ENCODE peak calls at places on chromosomes 4 and X, in five cellular contexts. A is AG04450, U is GM12865, E is stomach, S is uterus. Z is an unnamed sample.

GRCh38 chr4:7295201-7295916 is 103.0 kb downstream of the SORCS2 start:
- DNase-seq in A (no peak), U (no peak), E (no peak), S (peak; percentile 75), Z (no peak)

GRCh38 chr4:6253961-6254360 is 15.7 kb upstream of the WFS1 start:
- DNase-seq in A (no peak), U (no peak), E (no peak), S (no peak), Z (no peak)

GRCh38 chr4:188435381-188435780 is 296.1 kb downstream of the TRIML1 start:
- DNase-seq in A (no peak), U (no peak), E (no peak), S (no peak), Z (no peak)

GRCh38 chr4:73800206-73800605 is 36.3 kb upstream of the CXCL6 start:
- DNase-seq in A (no peak), U (no peak), E (no peak), S (no peak), Z (no peak)

GRCh38 chr4:17347445-17347844 is 164.4 kb downstream of the QDPR start:
- DNase-seq in A (no peak), U (peak; percentile 38), E (no peak), S (no peak), Z (no peak)

GRCh38 chrX:83984961-83985360 is 124.0 kb downstream of the CYLC1 start:
- DNase-seq in A (no peak), U (no peak), E (no peak), S (no peak), Z (no peak)

GRCh38 chr4:77100234-77100633 is 24.4 kb upstream of the CCNI start:
- DNase-seq in A (no peak), U (no peak), E (no peak), S (no peak), Z (no peak)

GRCh38 chr4:94941706-94942105 is 184.0 kb downstream of the BMPR1B start:
- DNase-seq in A (no peak), U (no peak), E (no peak), S (no peak), Z (no peak)

GRCh38 chr4:110163327-110164070 is 34.9 kb downstream of the ELOVL6 start:
- DNase-seq in A (no peak), U (no peak), E (no peak), S (no peak), Z (no peak)

GRCh38 chr4:7979652-7979968 is 39.9 kb upstream of the AFAP1 start:
- DNase-seq in A (no peak), U (no peak), E (no peak), S (no peak), Z (no peak)

GRCh38 chrX:53047228-53047627 is 1.4 kb upstream of the GPR173 start:
- DNase-seq in A (no peak), U (no peak), E (no peak), S (no peak), Z (no peak)

GRCh38 chrX:85627363-85627762 is 247.9 kb upstream of the POF1B start:
- DNase-seq in A (no peak), U (peak; percentile 1), E (no peak), S (no peak), Z (no peak)

GRCh38 chr4:19224820-19225219 is 1026.9 kb upstream of the SLIT2 start:
- DNase-seq in A (no peak), U (no peak), E (no peak), S (no peak), Z (no peak)

GRCh38 chr4:24768006-24768405 is 27.4 kb upstream of the SOD3 start:
- DNase-seq in A (no peak), U (peak; percentile 50), E (no peak), S (no peak), Z (no peak)

GRCh38 chr4:151251922-151252321 is 25.0 kb upstream of the PRSS48 start:
- DNase-seq in A (no peak), U (no peak), E (no peak), S (no peak), Z (no peak)

GRCh38 chrX:22081475-22082092 is 49.5 kb downstream of the PHEX start:
- DNase-seq in A (peak; percentile 20), U (peak; percentile 64), E (peak; percentile 51), S (peak; percentile 47), Z (no peak)

GRCh38 chr4:686371-687040 is 2.4 kb downstream of the SLC49A3 start:
- DNase-seq in A (no peak), U (no peak), E (no peak), S (no peak), Z (no peak)

GRCh38 chr4:144818136-144818535 is 172.2 kb downstream of the HHIP start:
- DNase-seq in A (no peak), U (no peak), E (no peak), S (no peak), Z (no peak)

GRCh38 chr4:144820115-144820514 is 174.2 kb downstream of the HHIP start:
- DNase-seq in A (no peak), U (no peak), E (no peak), S (no peak), Z (no peak)

GRCh38 chr4:144819591-144819990 is 173.6 kb downstream of the HHIP start:
- DNase-seq in A (no peak), U (no peak), E (no peak), S (no peak), Z (no peak)

GRCh38 chr4:144817081-144817480 is 171.1 kb downstream of the HHIP start:
- DNase-seq in A (no peak), U (no peak), E (no peak), S (no peak), Z (no peak)

GRCh38 chr4:144820706-144821105 is 174.8 kb downstream of the HHIP start:
- DNase-seq in A (no peak), U (no peak), E (no peak), S (no peak), Z (no peak)
- TF ChIP-seq CTCF in A (no peak), U (no peak), E (no peak), S (no peak), Z (no peak)

GRCh38 chr4:48071171-48071570 is 54.6 kb downstream of the NIPAL1 start:
- DNase-seq in A (no peak), U (no peak), E (no peak), S (no peak), Z (no peak)

GRCh38 chr4:48079972-48080391 is 54.1 kb downstream of the TXK start:
- DNase-seq in A (no peak), U (no peak), E (no peak), S (no peak), Z (peak; percentile 62)

GRCh38 chr4:48078862-48079655 is 55.0 kb downstream of the TXK start:
- DNase-seq in A (no peak), U (no peak), E (no peak), S (no peak), Z (no peak)

GRCh38 chr4:48073567-48074103 is 57.1 kb downstream of the NIPAL1 start:
- DNase-seq in A (no peak), U (no peak), E (no peak), S (no peak), Z (no peak)

GRCh38 chr4:48074657-48075056 is 58.1 kb downstream of the NIPAL1 start:
- DNase-seq in A (no peak), U (no peak), E (no peak), S (no peak), Z (no peak)
- H3K4me3 ChIP-seq in A (no peak overlapping the region), U (no peak overlapping the region), E (no peak overlapping the region), S (no peak overlapping the region), Z (no peak overlapping the region)

GRCh38 chr4:83329521-83330105 is 5.0 kb downstream of the HPSE start:
- DNase-seq in A (no peak), U (no peak), E (no peak), S (no peak), Z (no peak)

GRCh38 chr4:83323136-83323535 is 11.5 kb downstream of the HPSE start:
- DNase-seq in A (no peak), U (no peak), E (no peak), S (no peak), Z (no peak)

GRCh38 chr4:83326546-83326945 is 8.1 kb downstream of the HPSE start:
- DNase-seq in A (no peak), U (no peak), E (peak; percentile 27), S (no peak), Z (no peak)

GRCh38 chr4:83331959-83332358 is 2.7 kb downstream of the HPSE start:
- DNase-seq in A (no peak), U (no peak), E (no peak), S (no peak), Z (no peak)

GRCh38 chr4:83328486-83328885 is 6.2 kb downstream of the HPSE start:
- DNase-seq in A (no peak), U (no peak), E (no peak), S (no peak), Z (no peak)
- TF ChIP-seq CTCF in A (no peak), U (no peak), E (no peak), S (no peak), Z (peak; percentile 20)

GRCh38 chr4:114103908-114104307 is 124.5 kb upstream of the ARSJ start:
- DNase-seq in A (no peak), U (peak; percentile 6), E (no peak), S (no peak), Z (no peak)
- H3K4me3 ChIP-seq in A (no peak overlapping the region), U (no peak overlapping the region), E (no peak overlapping the region), S (no peak overlapping the region), Z (no peak overlapping the region)

DNA sequence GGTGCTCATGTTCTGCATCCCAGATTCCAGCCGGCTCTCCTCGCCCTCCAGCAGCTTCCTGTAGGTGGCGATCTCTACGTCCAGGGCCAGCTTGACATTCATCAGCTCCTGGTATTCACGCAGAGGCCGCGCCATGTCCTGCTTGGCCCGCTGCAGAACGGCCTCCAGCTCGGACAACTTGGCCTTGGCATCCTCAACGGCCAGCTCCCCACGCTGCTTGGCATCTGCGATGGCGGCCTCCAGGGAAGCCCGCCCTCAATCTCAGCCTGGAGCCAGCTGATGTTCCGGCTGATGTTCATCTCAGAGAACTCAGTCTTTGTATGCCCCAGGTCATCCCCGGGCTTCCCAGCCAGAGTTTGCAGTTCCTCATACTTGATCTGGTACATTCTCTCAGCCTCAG is 431.8 kb upstream of the DIPK2B start:
- DNase-seq in A (no peak), U (no peak), E (no peak), S (no peak), Z (no peak)
- TF ChIP-seq CTCF in A (no peak), U (no peak), E (no peak), S (no peak), Z (no peak)

DNA sequence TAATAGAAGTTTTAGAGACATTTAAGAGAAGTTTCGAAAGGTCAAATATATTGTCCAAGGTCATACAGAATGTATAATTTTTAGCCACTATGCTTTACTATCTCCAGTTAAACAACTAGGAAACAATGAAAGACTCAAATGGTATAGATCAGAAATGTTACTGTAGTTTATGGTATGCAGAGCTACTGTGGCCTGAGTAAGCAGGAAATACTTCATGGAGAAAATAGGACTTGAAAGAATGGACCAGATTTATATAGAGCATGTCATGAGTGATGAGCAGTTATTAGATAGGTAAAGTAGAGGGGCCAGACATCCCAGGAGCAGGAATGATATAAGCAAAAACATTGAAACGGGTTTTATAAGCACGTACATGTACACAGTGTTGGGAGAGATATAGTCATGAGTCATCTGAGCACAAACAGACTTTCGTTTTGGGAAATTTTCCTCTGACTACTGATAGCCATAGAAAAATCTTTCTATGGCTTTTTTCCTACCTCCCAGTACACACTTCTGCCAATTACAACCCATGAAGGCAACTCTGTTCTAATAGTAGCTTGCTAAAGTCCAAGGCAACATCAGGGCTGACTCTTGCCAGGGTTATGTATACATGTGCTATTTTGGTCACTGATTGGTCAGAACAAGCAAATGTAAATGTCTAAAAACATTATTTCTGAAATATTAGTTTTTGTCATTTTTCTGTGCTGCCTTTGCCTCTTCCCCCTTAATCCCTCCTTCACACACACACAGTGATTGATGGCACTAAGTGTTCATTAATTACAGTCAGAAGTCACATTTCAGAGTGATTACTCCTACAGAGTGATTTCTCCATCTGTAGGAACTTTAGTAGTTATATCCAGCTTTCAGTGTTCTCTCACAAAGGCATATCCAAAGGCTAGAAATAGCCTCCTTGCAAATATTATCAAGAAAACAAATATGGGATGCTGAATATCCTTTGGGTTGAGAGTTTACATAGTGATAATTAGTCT is 198.7 kb downstream of the ENOX2 start:
- DNase-seq in A (no peak), U (no peak), E (no peak), S (no peak), Z (no peak)
- H3K4me3 ChIP-seq in A (no peak overlapping the region), U (no peak overlapping the region), E (no peak overlapping the region), S (no peak overlapping the region), Z (no peak overlapping the region)

Z was measured in retinal pigment epithelial cell.